ENCODE peak calls at places on chromosomes 1 and 21, in ten cellular contexts. L, D, I, B, T, E, S, M, U and C are unnamed samples.

GRCh38 chr1:65804584-65804983 is 11.9 kb downstream of the PDE4B start:
- DNase-seq in L (no peak), M (no peak), B (no peak), S (no peak), U (no peak), D (no peak), T (no peak), I (no peak), E (no peak), C (no peak)

GRCh38 chr1:22900451-22900850 is 72.2 kb downstream of the LACTBL1 start:
- DNase-seq in E (no peak), B (no peak), U (no peak), D (no peak), I (no peak), S (no peak), M (no peak), L (no peak), T (no peak), C (no peak)

GRCh38 chr1:226223786-226224244 is 351 bp downstream of the MIXL1 start:
- DNase-seq in T (peak), B (peak), E (no peak), M (no peak), L (no peak), I (peak), D (no peak), S (no peak), U (no peak), C (no peak)

GRCh38 chr1:28259935-28260802 is 851 bp downstream of the SESN2 start:
- DNase-seq in I (peak), D (peak), T (peak), S (peak), M (peak), E (peak), B (peak), U (peak), L (no peak), C (peak)

GRCh38 chr1:222914861-222915632 is 100.2 kb downstream of the DISP1 start:
- DNase-seq in D (no peak), M (no peak), U (no peak), S (no peak), I (peak), T (no peak), L (no peak), B (no peak), E (no peak), C (no peak)

GRCh38 chr1:153567621-153568366 is 2.1 kb upstream of the S100A2 start:
- DNase-seq in E (no peak), I (no peak), M (no peak), D (no peak), B (peak), U (no peak), T (no peak), L (peak), S (no peak), C (no peak)

GRCh38 chr1:153510984-153511410 is 24.8 kb downstream of the S100A6 start:
- DNase-seq in E (peak), B (peak), L (peak), T (peak), D (peak), I (peak), U (no peak), M (peak), S (peak), C (peak)

GRCh38 chr1:23559136-23559984 is at the start of gene ID3:
- DNase-seq in I (peak), U (peak), B (peak), E (peak), T (peak), L (peak), D (peak), M (peak), S (peak), C (peak)

GRCh38 chr21:19853061-19853460 is 1145.1 kb upstream of the NCAM2 start:
- DNase-seq in M (no peak), T (no peak), E (no peak), I (no peak), L (no peak), D (no peak), B (peak), U (no peak), S (no peak), C (no peak)

GRCh38 chr1:224867715-224868114 is 61.8 kb upstream of the DNAH14 start:
- DNase-seq in B (no peak), E (no peak), T (no peak), U (no peak), S (no peak), D (no peak), L (no peak), I (peak), M (no peak), C (no peak)

GRCh38 chr1:231885209-231885854 is 258.7 kb downstream of the DISC1 start:
- DNase-seq in T (no peak), U (peak), M (no peak), I (no peak), S (no peak), B (no peak), E (no peak), L (no peak), D (no peak), C (no peak)

GRCh38 chr1:232440325-232441059 is 189.4 kb downstream of the SIPA1L2 start:
- DNase-seq in D (no peak), E (no peak), T (no peak), M (no peak), S (no peak), B (no peak), L (no peak), U (no peak), I (no peak), C (no peak)

GRCh38 chr1:55600243-55600642 is 385.1 kb upstream of the USP24 start:
- DNase-seq in U (no peak), S (no peak), M (no peak), I (peak), E (no peak), B (no peak), T (no peak), D (no peak), L (no peak), C (no peak)

GRCh38 chr1:211259596-211260126 is 495 bp downstream of the RCOR3 start:
- DNase-seq in D (peak), U (no peak), T (no peak), B (no peak), S (peak), L (no peak), I (peak), M (peak), E (peak), C (no peak)

GRCh38 chr1:48955774-48956173 is 179.1 kb upstream of the BEND5 start:
- DNase-seq in S (no peak), T (no peak), L (no peak), D (no peak), U (no peak), B (no peak), M (no peak), I (no peak), E (no peak), C (no peak)

GRCh38 chr1:118986291-118986838 is 1.8 kb downstream of the TBX15 start:
- DNase-seq in B (no peak), U (no peak), D (no peak), M (no peak), L (no peak), S (no peak), T (no peak), E (no peak), I (peak), C (no peak)

GRCh38 chr1:21736011-21736410 is 46.9 kb downstream of the USP48 start:
- DNase-seq in S (no peak), L (no peak), B (no peak), T (no peak), I (no peak), M (no peak), U (no peak), E (no peak), D (no peak), C (no peak)

GRCh38 chr1:167714098-167714850 is 7.5 kb upstream of the MPZL1 start:
- DNase-seq in E (peak), L (peak), S (peak), D (peak), U (no peak), B (peak), M (peak), I (peak), T (peak), C (peak)

GRCh38 chr1:10615336-10615735 is 140.6 kb downstream of the PEX14 start:
- DNase-seq in T (no peak), U (no peak), B (peak), I (no peak), E (no peak), M (peak), L (no peak), S (no peak), D (no peak), C (peak)

GRCh38 chr1:96309783-96310182 is 411.8 kb upstream of the PTBP2 start:
- DNase-seq in L (no peak), U (no peak), B (no peak), T (no peak), M (no peak), E (no peak), I (peak), S (no peak), D (no peak), C (no peak)

GRCh38 chr1:54287176-54287650 is 87.2 kb downstream of the MRPL37 start:
- DNase-seq in S (peak), I (peak), E (peak), B (peak), L (no peak), M (peak), D (peak), U (peak), T (peak), C (peak)

GRCh38 chr1:21396516-21396915 is 43.4 kb upstream of the NBPF3 start:
- DNase-seq in E (no peak), T (no peak), I (no peak), M (no peak), B (no peak), L (no peak), D (no peak), S (no peak), U (no peak), C (no peak)

GRCh38 chr1:155320661-155321576 is at the start of gene RUSC1:
- DNase-seq in M (peak), L (no peak), B (peak), D (peak), E (peak), U (no peak), S (peak), I (peak), T (peak), C (no peak)

GRCh38 chr1:47411441-47411840 is 4.6 kb upstream of the FOXE3 start:
- DNase-seq in T (no peak), M (no peak), E (no peak), U (no peak), L (no peak), I (peak), S (no peak), B (no peak), D (no peak), C (no peak)

GRCh38 chr1:13699510-13699909 is 478 bp upstream of the PRDM2 start:
- DNase-seq in B (peak), T (no peak), M (no peak), S (no peak), U (no peak), L (no peak), I (peak), E (no peak), D (no peak), C (no peak)

GRCh38 chr1:38990401-38990745 is 703 bp upstream of the AKIRIN1 start:
- DNase-seq in D (no peak), I (peak), S (no peak), U (no peak), B (no peak), E (no peak), T (no peak), L (no peak), M (no peak), C (no peak)

GRCh38 chr1:89536555-89537393 is 12.1 kb downstream of the LRRC8B start:
- DNase-seq in D (no peak), T (no peak), I (no peak), S (no peak), L (no peak), B (no peak), M (no peak), U (no peak), E (no peak), C (no peak)

GRCh38 chr21:17461582-17461981 is 51.3 kb upstream of the CXADR start:
- DNase-seq in M (no peak), E (no peak), T (no peak), U (no peak), L (no peak), S (no peak), D (no peak), B (no peak), I (peak), C (no peak)

GRCh38 chr1:211479624-211480023 is 12.3 kb downstream of the RD3 start:
- DNase-seq in S (no peak), E (no peak), I (no peak), U (no peak), M (peak), B (peak), L (no peak), T (no peak), D (no peak), C (peak)

GRCh38 chr1:63731117-63732043 is 42.4 kb upstream of the ROR1 start:
- DNase-seq in U (peak), M (no peak), D (no peak), E (no peak), B (no peak), I (peak), L (peak), T (no peak), S (peak), C (no peak)

GRCh38 chr1:24898152-24898908 is 31.7 kb downstream of the RUNX3 start:
- DNase-seq in T (peak), D (peak), M (peak), E (no peak), L (peak), U (no peak), B (peak), S (no peak), I (peak), C (peak)

GRCh38 chr1:233183226-233184020 is 112.1 kb downstream of the PCNX2 start:
- DNase-seq in I (peak), U (peak), T (no peak), S (no peak), B (no peak), M (no peak), L (no peak), D (no peak), E (no peak), C (no peak)

GRCh38 chr21:17578162-17578561 is 34.5 kb downstream of the BTG3 start:
- DNase-seq in S (no peak), U (no peak), M (no peak), E (no peak), B (no peak), I (no peak), L (no peak), T (no peak), D (no peak), C (no peak)

GRCh38 chr1:70896224-70896623 is 151.4 kb downstream of the PTGER3 start:
- DNase-seq in S (no peak), L (no peak), U (no peak), M (no peak), I (no peak), T (no peak), B (no peak), D (no peak), E (no peak), C (no peak)

GRCh38 chr1:203165101-203165799 is 10.4 kb downstream of the MYBPH start:
- DNase-seq in U (no peak), D (no peak), L (no peak), B (no peak), T (no peak), E (no peak), M (no peak), I (no peak), S (peak), C (no peak)

GRCh38 chr1:203167026-203167912 is 8.4 kb downstream of the MYBPH start:
- DNase-seq in M (no peak), L (no peak), I (no peak), D (no peak), E (no peak), B (no peak), U (no peak), S (no peak), T (no peak), C (no peak)

GRCh38 chr1:203167913-203168200 is 7.8 kb downstream of the MYBPH start:
- DNase-seq in I (no peak), S (no peak), M (no peak), U (no peak), B (no peak), T (no peak), L (no peak), D (no peak), E (no peak), C (no peak)

GRCh38 chr1:203165800-203166161 is 9.8 kb downstream of the MYBPH start:
- DNase-seq in E (no peak), I (no peak), D (no peak), U (no peak), M (no peak), S (no peak), L (no peak), B (no peak), T (no peak), C (no peak)

GRCh38 chr1:203166192-203166940 is 9.3 kb downstream of the MYBPH start:
- DNase-seq in I (peak), T (peak), L (no peak), D (no peak), B (peak), U (no peak), S (no peak), M (no peak), E (no peak), C (no peak)
- TF ChIP-seq CTCF in I (no peak), T (no peak), L (peak), D (no peak), B (no peak), U (peak), S (peak), M (no peak), E (no peak), C (no peak)

GRCh38 chr1:150696995-150697927 is at the start of gene GOLPH3L:
- DNase-seq in M (peak), E (peak), D (peak), L (peak), T (peak), I (peak), U (peak), B (peak), S (peak), C (peak)
- TF ChIP-seq CTCF in M (no peak), E (no peak), D (no peak), L (no peak), T (no peak), I (no peak), U (peak), B (no peak), S (peak), C (peak)

DNA sequence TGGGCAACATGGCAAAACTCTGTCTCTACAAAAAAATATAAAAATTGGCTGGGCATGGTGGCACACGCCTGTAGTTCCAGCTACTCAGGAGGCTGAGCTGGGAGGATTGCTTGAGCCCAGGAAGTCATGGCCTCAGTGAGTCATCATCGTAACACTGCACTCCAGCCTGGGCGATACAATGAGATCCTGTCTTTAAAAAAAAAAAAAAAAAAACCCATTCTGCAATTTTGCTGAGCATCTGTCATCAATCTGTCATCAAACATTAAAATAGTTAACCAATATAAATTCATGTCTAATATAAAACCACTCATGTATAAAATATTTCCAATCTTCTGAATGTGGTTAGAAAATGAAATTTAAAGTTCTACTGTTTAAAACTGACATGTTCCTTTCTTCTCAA is 56.9 kb downstream of the LPAR3 start:
- DNase-seq in T (no peak), D (no peak), L (peak), U (no peak), S (no peak), M (no peak), B (no peak), I (peak), E (no peak), C (no peak)
- TF ChIP-seq CTCF in T (no peak), D (no peak), L (no peak), U (no peak), S (no peak), M (no peak), B (no peak), I (no peak), E (no peak), C (no peak)

GRCh38 chr21:41897690-41898089 is 18.5 kb upstream of the PRDM15 start:
- DNase-seq in L (no peak), M (no peak), I (no peak), D (no peak), B (peak), U (no peak), E (no peak), S (no peak), T (no peak), C (no peak)
- TF ChIP-seq CTCF in L (no peak), M (no peak), I (no peak), D (no peak), B (no peak), U (no peak), E (no peak), S (no peak), T (no peak), C (no peak)

DNA sequence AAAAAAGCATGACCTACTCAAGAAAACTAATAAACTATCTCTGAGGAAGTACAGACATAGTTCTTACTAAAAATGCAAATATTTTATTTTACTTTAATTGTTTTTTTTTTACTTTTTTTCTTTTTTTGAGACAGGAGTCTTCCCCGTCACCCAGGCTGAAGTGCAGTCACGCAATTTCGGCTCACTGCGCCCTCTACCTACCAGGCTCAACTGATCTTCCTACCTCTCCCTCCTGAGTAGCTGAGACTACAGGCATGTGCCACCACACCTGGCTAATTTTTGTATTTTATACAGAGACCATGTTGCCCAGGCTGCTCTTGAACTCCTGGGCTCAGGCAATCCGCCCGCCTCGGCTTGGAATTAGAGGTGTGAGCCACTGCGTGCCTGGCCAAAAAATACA is 1263.1 kb downstream of the KCNT2 start:
- DNase-seq in M (no peak), I (no peak), L (peak), U (no peak), D (no peak), T (no peak), E (no peak), S (no peak), B (no peak), C (no peak)
- TF ChIP-seq CTCF in M (no peak), I (no peak), L (peak), U (peak), D (no peak), T (no peak), E (no peak), S (no peak), B (no peak), C (no peak)

DNA sequence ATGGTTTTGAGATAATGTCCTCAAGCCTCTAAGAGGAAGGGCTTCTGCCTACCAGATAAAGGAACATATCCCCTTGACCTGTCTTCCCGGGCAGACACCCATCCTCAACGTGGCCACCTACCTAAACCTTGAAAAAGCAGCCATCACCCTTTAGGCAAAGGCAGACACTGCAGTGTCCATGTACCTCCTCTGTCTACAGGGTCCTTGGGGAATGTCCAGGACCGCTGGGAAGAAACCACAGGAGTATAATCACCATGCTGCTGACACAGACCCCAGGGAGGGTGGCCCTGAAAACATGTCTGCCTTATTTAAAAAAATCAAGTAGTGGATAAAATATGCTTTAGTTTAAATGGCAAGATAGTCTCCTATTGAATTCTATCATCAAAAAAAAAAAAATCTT is 16.6 kb downstream of the BCAR3 start:
- DNase-seq in I (no peak), D (no peak), U (no peak), S (no peak), E (no peak), L (no peak), B (no peak), M (no peak), T (no peak), C (no peak)
- TF ChIP-seq CTCF in I (no peak), D (no peak), U (no peak), S (no peak), E (no peak), L (no peak), B (no peak), M (no peak), T (no peak), C (no peak)